ENCODE peak calls at places on chromosomes 1 and 21, in nine cellular contexts. V is right atrium auricular region, J is fibroblast of lung, B is PC-3, Y is tibial nerve, D is psoas muscle, N is tibial artery, X is suprapubic skin, R is OCI-LY7. E is an unnamed sample.

GRCh38 chr1:64864018-64864945 is 102.1 kb downstream of the JAK1 start:
- DNase-seq in V (peak), J (peak), B (peak), Y (no peak), D (peak), N (peak), X (no peak), R (peak), E (no peak)

GRCh38 chr1:4969556-4970129 is 315.2 kb downstream of the AJAP1 start:
- DNase-seq in V (no peak), J (no peak), B (no peak), Y (no peak), D (no peak), N (no peak), X (peak), R (no peak), E (no peak)

GRCh38 chr1:206706298-206706791 is 21.6 kb downstream of the MAPKAPK2 start:
- DNase-seq in V (peak), J (peak), B (no peak), Y (no peak), D (peak), N (peak), X (no peak), R (no peak), E (peak)

GRCh38 chr21:35190201-35190701 is 141.1 kb upstream of the RUNX1 start:
- DNase-seq in V (no peak), J (no peak), B (peak), Y (no peak), D (no peak), N (no peak), X (no peak), R (no peak), E (peak)

GRCh38 chr1:208988811-208989222 is 594.7 kb upstream of the CAMK1G start:
- DNase-seq in V (no peak), J (peak), B (peak), Y (no peak), D (no peak), N (no peak), X (no peak), R (peak), E (peak)

GRCh38 chr1:53657256-53657805 is 81.6 kb downstream of the GLIS1 start:
- DNase-seq in V (no peak), J (no peak), B (no peak), Y (no peak), D (peak), N (no peak), X (no peak), R (no peak), E (no peak)

GRCh38 chr1:24673336-24673735 is 30.2 kb downstream of the SRRM1 start:
- DNase-seq in V (no peak), J (no peak), B (no peak), Y (no peak), D (no peak), N (no peak), X (no peak), R (no peak), E (peak)

GRCh38 chr1:203464226-203464625 is 11.4 kb upstream of the PRELP start:
- DNase-seq in V (no peak), J (no peak), B (peak), Y (no peak), D (no peak), N (peak), X (no peak), R (no peak), E (no peak)

GRCh38 chr21:42027804-42028753 is 17.9 kb upstream of the ZBTB21 start:
- DNase-seq in V (no peak), J (no peak), B (no peak), Y (no peak), D (no peak), N (no peak), X (peak), R (no peak), E (no peak)

GRCh38 chr1:96634863-96635262 is 86.7 kb upstream of the PTBP2 start:
- DNase-seq in V (no peak), J (peak), B (peak), Y (no peak), D (no peak), N (no peak), X (no peak), R (no peak), E (no peak)

GRCh38 chr21:40300300-40300699 is 433.1 kb downstream of the PCP4 start:
- DNase-seq in V (no peak), J (no peak), B (no peak), Y (no peak), D (no peak), N (no peak), X (no peak), R (no peak), E (no peak)

GRCh38 chr1:97243973-97244560 is 522.5 kb downstream of the PTBP2 start:
- DNase-seq in V (no peak), J (peak), B (peak), Y (no peak), D (no peak), N (no peak), X (no peak), R (peak), E (peak)

GRCh38 chr21:43933680-43934079 is 68.7 kb downstream of the AGPAT3 start:
- DNase-seq in V (no peak), J (no peak), B (no peak), Y (no peak), D (peak), N (no peak), X (no peak), R (no peak), E (no peak)

GRCh38 chr1:7175507-7175906 is 390.3 kb downstream of the CAMTA1 start:
- DNase-seq in V (no peak), J (no peak), B (no peak), Y (no peak), D (no peak), N (no peak), X (no peak), R (no peak), E (no peak)

GRCh38 chr21:42388740-42389448 is 7.0 kb downstream of the TMPRSS3 start:
- DNase-seq in V (no peak), J (no peak), B (no peak), Y (no peak), D (peak), N (no peak), X (no peak), R (no peak), E (no peak)

GRCh38 chr1:150516050-150516591 is 569 bp downstream of the FALEC start:
- DNase-seq in V (no peak), J (no peak), B (peak), Y (no peak), D (no peak), N (no peak), X (no peak), R (peak), E (peak)

GRCh38 chr21:44423941-44424607 is 31.2 kb upstream of the LRRC3 start:
- DNase-seq in V (no peak), J (no peak), B (no peak), Y (peak), D (peak), N (peak), X (peak), R (no peak), E (no peak)

GRCh38 chr21:15140321-15141019 is 75.7 kb upstream of the NRIP1 start:
- DNase-seq in V (no peak), J (peak), B (no peak), Y (no peak), D (no peak), N (no peak), X (no peak), R (no peak), E (no peak)

GRCh38 chr1:30675761-30676160 is 47.6 kb downstream of the MATN1 start:
- DNase-seq in V (no peak), J (peak), B (peak), Y (no peak), D (no peak), N (no peak), X (no peak), R (no peak), E (peak)

GRCh38 chr1:179599623-179600249 is 8.1 kb downstream of the TDRD5 start:
- DNase-seq in V (no peak), J (peak), B (peak), Y (no peak), D (no peak), N (no peak), X (no peak), R (peak), E (peak)

GRCh38 chr21:28325618-28326017 is 667.1 kb downstream of the LTN1 start:
- DNase-seq in V (no peak), J (no peak), B (peak), Y (no peak), D (no peak), N (no peak), X (no peak), R (no peak), E (no peak)

GRCh38 chr1:152110860-152111514 is 4.3 kb downstream of the TCHH start:
- DNase-seq in V (no peak), J (peak), B (peak), Y (no peak), D (no peak), N (no peak), X (no peak), R (no peak), E (peak)

GRCh38 chr1:94022471-94023189 is 98.3 kb downstream of the ABCA4 start:
- DNase-seq in V (peak), J (peak), B (peak), Y (peak), D (no peak), N (peak), X (no peak), R (no peak), E (peak)

GRCh38 chr1:203858055-203858454 is 3.3 kb upstream of the SNRPE start:
- DNase-seq in V (no peak), J (peak), B (peak), Y (no peak), D (no peak), N (no peak), X (no peak), R (no peak), E (peak)

GRCh38 chr1:213541641-213542040 is 446.1 kb upstream of the PROX1 start:
- DNase-seq in V (no peak), J (no peak), B (no peak), Y (no peak), D (no peak), N (no peak), X (no peak), R (no peak), E (no peak)
- H3K4me3 ChIP-seq in V (no peak), J (no peak), B (no peak), Y (no peak), D (no peak), N (no peak), X (no peak), R (no peak), E (no peak)

GRCh38 chr1:16250547-16251251 is 13.7 kb upstream of the CPLANE2 start:
- DNase-seq in V (no peak), J (no peak), B (no peak), Y (no peak), D (no peak), N (peak), X (no peak), R (no peak), E (peak)
- TF ChIP-seq CTCF in V (no peak), J (no peak), B (no peak), Y (no peak), D (no peak), N (no peak), X (no peak), R (no peak), E (no peak)

GRCh38 chr1:173479649-173480048 is 2.5 kb downstream of the PRDX6 start:
- DNase-seq in V (no peak), J (peak), B (peak), Y (no peak), D (no peak), N (no peak), X (no peak), R (no peak), E (peak)
- H3K4me3 ChIP-seq in V (peak), J (no peak), B (peak), Y (no peak), D (peak), N (no peak), X (no peak), R (no peak), E (peak)

GRCh38 chr1:184858288-184858687 is 103.6 kb upstream of the EDEM3 start:
- DNase-seq in V (no peak), J (no peak), B (no peak), Y (no peak), D (no peak), N (no peak), X (no peak), R (no peak), E (no peak)
- TF ChIP-seq CTCF in V (no peak), J (no peak), B (no peak), Y (no peak), D (no peak), N (no peak), X (no peak), R (no peak), E (no peak)

GRCh38 chr1:52601519-52601918 is 652 bp upstream of the GPX7 start:
- DNase-seq in V (no peak), J (no peak), B (no peak), Y (no peak), D (no peak), N (no peak), X (no peak), R (no peak), E (no peak)

GRCh38 chr1:52601976-52602327 is 219 bp upstream of the GPX7 start:
- DNase-seq in V (no peak), J (peak), B (no peak), Y (no peak), D (no peak), N (no peak), X (no peak), R (no peak), E (peak)

GRCh38 chr1:52602328-52603300 is at the start of gene GPX7:
- DNase-seq in V (no peak), J (peak), B (no peak), Y (no peak), D (peak), N (peak), X (no peak), R (no peak), E (peak)

GRCh38 chr1:52603680-52604501 is 1.7 kb downstream of the GPX7 start:
- DNase-seq in V (no peak), J (no peak), B (peak), Y (no peak), D (peak), N (no peak), X (no peak), R (no peak), E (no peak)

DNA sequence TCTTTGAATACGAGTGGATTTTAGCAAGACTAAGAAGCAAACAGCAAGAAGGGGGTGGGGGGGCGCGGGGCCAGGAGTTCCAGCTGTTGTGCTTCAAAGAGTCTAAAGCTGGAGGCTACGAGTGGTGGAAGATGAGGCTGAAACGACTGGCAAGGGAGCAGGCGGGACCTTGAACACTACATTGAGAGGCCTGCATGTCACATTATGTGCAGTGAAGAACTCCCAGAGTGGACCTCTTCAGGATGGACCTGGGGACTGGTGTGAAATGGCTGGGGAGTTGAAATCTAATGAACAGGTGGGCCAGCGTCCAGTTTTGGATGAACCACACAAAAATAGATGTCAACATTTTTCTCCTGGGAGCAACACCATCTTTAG is 1.1 kb downstream of the GPX7 start:
- DNase-seq in V (no peak), J (no peak), B (no peak), Y (no peak), D (no peak), N (no peak), X (no peak), R (no peak), E (no peak)
- H3K4me3 ChIP-seq in V (peak), J (no peak), B (no peak), Y (no peak), D (peak), N (peak), X (peak), R (no peak), E (peak)

GRCh38 chr1:55612988-55613387 is 397.8 kb upstream of the USP24 start:
- DNase-seq in V (no peak), J (no peak), B (no peak), Y (no peak), D (no peak), N (no peak), X (no peak), R (no peak), E (peak)

GRCh38 chr1:55609630-55610029 is 394.5 kb upstream of the USP24 start:
- DNase-seq in V (no peak), J (no peak), B (no peak), Y (no peak), D (no peak), N (no peak), X (no peak), R (no peak), E (no peak)

GRCh38 chr1:55605155-55605554 is 390.0 kb upstream of the USP24 start:
- DNase-seq in V (no peak), J (no peak), B (no peak), Y (no peak), D (no peak), N (no peak), X (no peak), R (no peak), E (no peak)

GRCh38 chr1:55610203-55610602 is 395.0 kb upstream of the USP24 start:
- DNase-seq in V (no peak), J (no peak), B (no peak), Y (no peak), D (no peak), N (no peak), X (no peak), R (no peak), E (no peak)

GRCh38 chr1:55611123-55611522 is 396.0 kb upstream of the USP24 start:
- DNase-seq in V (no peak), J (peak), B (no peak), Y (no peak), D (no peak), N (no peak), X (no peak), R (no peak), E (peak)
- TF ChIP-seq CTCF in V (no peak), J (no peak), B (no peak), Y (no peak), D (no peak), N (peak), X (no peak), R (no peak), E (peak)

GRCh38 chr1:40399984-40400704 is 26.6 kb downstream of the SMAP2 start:
- DNase-seq in V (no peak), J (no peak), B (no peak), Y (no peak), D (no peak), N (no peak), X (no peak), R (no peak), E (no peak)
- H3K4me3 ChIP-seq in V (no peak), J (no peak), B (no peak), Y (no peak), D (peak), N (peak), X (no peak), R (no peak), E (no peak)

GRCh38 chr1:246647513-246647912 is 76.7 kb upstream of the SCCPDH start:
- DNase-seq in V (no peak), J (no peak), B (no peak), Y (no peak), D (no peak), N (no peak), X (no peak), R (no peak), E (peak)

GRCh38 chr1:246641394-246641793 is 75.1 kb downstream of the CNST start:
- DNase-seq in V (no peak), J (no peak), B (no peak), Y (no peak), D (no peak), N (no peak), X (no peak), R (no peak), E (no peak)

GRCh38 chr1:246651012-246651411 is 73.2 kb upstream of the SCCPDH start:
- DNase-seq in V (no peak), J (no peak), B (no peak), Y (no peak), D (no peak), N (no peak), X (no peak), R (no peak), E (no peak)

GRCh38 chr1:246642719-246643118 is 76.5 kb downstream of the CNST start:
- DNase-seq in V (no peak), J (no peak), B (no peak), Y (no peak), D (no peak), N (no peak), X (no peak), R (no peak), E (no peak)

GRCh38 chr1:246647113-246647512 is 77.1 kb upstream of the SCCPDH start:
- DNase-seq in V (peak), J (peak), B (no peak), Y (no peak), D (peak), N (peak), X (no peak), R (no peak), E (peak)
- TF ChIP-seq CTCF in V (peak), J (peak), B (peak), Y (peak), D (peak), N (peak), X (no peak), R (peak), E (peak)